ENCODE peak calls at places on chromosome 15, in five cellular contexts. One of them, this sample, is unnamed.

GRCh38 chr15:39084683-39085530 is 496.0 kb upstream of the THBS1 start:
- DNase-seq in fibroblast of pulmonary artery: peak
- DNase-seq in A549: no peak
- DNase-seq in HT1080: no peak
- DNase-seq in AG09309: peak
- DNase-seq in this sample: no peak

GRCh38 chr15:101023501-101024110 is 104.4 kb downstream of the LRRK1 start:
- DNase-seq in fibroblast of pulmonary artery: no peak
- DNase-seq in A549: no peak
- DNase-seq in HT1080: no peak
- DNase-seq in AG09309: no peak
- DNase-seq in this sample: no peak

GRCh38 chr15:44490628-44491027 is 46.3 kb upstream of the EIF3J start:
- DNase-seq in fibroblast of pulmonary artery: no peak
- DNase-seq in A549: no peak
- DNase-seq in HT1080: peak
- DNase-seq in AG09309: no peak
- DNase-seq in this sample: no peak

GRCh38 chr15:69593981-69594966 is 141.7 kb downstream of the RPLP1 start:
- DNase-seq in fibroblast of pulmonary artery: peak
- DNase-seq in A549: peak
- DNase-seq in HT1080: peak
- DNase-seq in AG09309: no peak
- DNase-seq in this sample: no peak

GRCh38 chr15:47485419-47485818 is 231.9 kb upstream of the SEMA6D start:
- DNase-seq in fibroblast of pulmonary artery: no peak
- DNase-seq in A549: no peak
- DNase-seq in HT1080: no peak
- DNase-seq in AG09309: no peak
- DNase-seq in this sample: no peak

GRCh38 chr15:76418352-76419140 is 82.0 kb downstream of the ISL2 start:
- DNase-seq in fibroblast of pulmonary artery: no peak
- DNase-seq in A549: no peak
- DNase-seq in HT1080: no peak
- DNase-seq in AG09309: no peak
- DNase-seq in this sample: no peak

GRCh38 chr15:34951993-34952392 is 17.5 kb downstream of the AQR start:
- DNase-seq in fibroblast of pulmonary artery: peak
- DNase-seq in A549: no peak
- DNase-seq in HT1080: no peak
- DNase-seq in AG09309: peak
- DNase-seq in this sample: no peak

GRCh38 chr15:101530224-101530958 is 40.9 kb upstream of the PCSK6 start:
- DNase-seq in fibroblast of pulmonary artery: no peak
- DNase-seq in A549: no peak
- DNase-seq in HT1080: peak
- DNase-seq in AG09309: no peak
- DNase-seq in this sample: no peak

GRCh38 chr15:59541750-59542149 is 69.8 kb upstream of the GCNT3 start:
- DNase-seq in fibroblast of pulmonary artery: no peak
- DNase-seq in A549: no peak
- DNase-seq in HT1080: no peak
- DNase-seq in AG09309: no peak
- DNase-seq in this sample: no peak

GRCh38 chr15:99454941-99455795 is 110.6 kb upstream of the MEF2A start:
- DNase-seq in fibroblast of pulmonary artery: peak
- DNase-seq in A549: no peak
- DNase-seq in HT1080: peak
- DNase-seq in AG09309: peak
- DNase-seq in this sample: peak

GRCh38 chr15:62071711-62072308 is 5.0 kb downstream of the C2CD4A start:
- DNase-seq in fibroblast of pulmonary artery: peak
- DNase-seq in A549: peak
- DNase-seq in HT1080: no peak
- DNase-seq in AG09309: no peak
- DNase-seq in this sample: no peak

GRCh38 chr15:25169318-25169717 is 214.5 kb downstream of the SNRPN start:
- DNase-seq in fibroblast of pulmonary artery: no peak
- DNase-seq in A549: no peak
- DNase-seq in HT1080: no peak
- DNase-seq in AG09309: no peak
- DNase-seq in this sample: no peak

GRCh38 chr15:79136434-79137046 is 46.0 kb upstream of the RASGRF1 start:
- DNase-seq in fibroblast of pulmonary artery: no peak
- DNase-seq in A549: no peak
- DNase-seq in HT1080: no peak
- DNase-seq in AG09309: no peak
- DNase-seq in this sample: no peak

GRCh38 chr15:38707802-38708671 is 143.4 kb upstream of the RASGRP1 start:
- DNase-seq in fibroblast of pulmonary artery: peak
- DNase-seq in A549: peak
- DNase-seq in HT1080: peak
- DNase-seq in AG09309: no peak
- DNase-seq in this sample: peak

GRCh38 chr15:39287322-39288195 is 293.3 kb upstream of the THBS1 start:
- DNase-seq in fibroblast of pulmonary artery: peak
- DNase-seq in A549: no peak
- DNase-seq in HT1080: peak
- DNase-seq in AG09309: no peak
- DNase-seq in this sample: no peak

GRCh38 chr15:96345560-96346389 is 15.3 kb downstream of the NR2F2 start:
- DNase-seq in fibroblast of pulmonary artery: peak
- DNase-seq in A549: peak
- DNase-seq in HT1080: no peak
- DNase-seq in AG09309: no peak
- DNase-seq in this sample: no peak

GRCh38 chr15:27328616-27329015 is 357.6 kb downstream of the GABRG3 start:
- DNase-seq in fibroblast of pulmonary artery: no peak
- DNase-seq in A549: no peak
- DNase-seq in HT1080: no peak
- DNase-seq in AG09309: no peak
- DNase-seq in this sample: no peak

GRCh38 chr15:83556754-83557153 is 97.2 kb upstream of the ADAMTSL3 start:
- DNase-seq in fibroblast of pulmonary artery: no peak
- DNase-seq in A549: no peak
- DNase-seq in HT1080: no peak
- DNase-seq in AG09309: no peak
- DNase-seq in this sample: no peak

GRCh38 chr15:72732554-72732953 is 46.5 kb downstream of the BBS4 start:
- DNase-seq in fibroblast of pulmonary artery: no peak
- DNase-seq in A549: no peak
- DNase-seq in HT1080: no peak
- DNase-seq in AG09309: no peak
- DNase-seq in this sample: no peak

GRCh38 chr15:68576253-68577236 is 2.2 kb upstream of the CORO2B start:
- DNase-seq in fibroblast of pulmonary artery: no peak
- DNase-seq in A549: no peak
- DNase-seq in HT1080: no peak
- DNase-seq in AG09309: no peak
- DNase-seq in this sample: no peak

GRCh38 chr15:52103217-52104207 is 9.1 kb downstream of the BCL2L10 start:
- DNase-seq in fibroblast of pulmonary artery: peak
- DNase-seq in A549: peak
- DNase-seq in HT1080: peak
- DNase-seq in AG09309: peak
- DNase-seq in this sample: peak

GRCh38 chr15:36426696-36427095 is 152.7 kb upstream of the CDIN1 start:
- DNase-seq in fibroblast of pulmonary artery: no peak
- DNase-seq in A549: no peak
- DNase-seq in HT1080: no peak
- DNase-seq in AG09309: no peak
- DNase-seq in this sample: no peak

GRCh38 chr15:68052431-68052830 is 1.7 kb upstream of the PIAS1 start:
- DNase-seq in fibroblast of pulmonary artery: no peak
- DNase-seq in A549: no peak
- DNase-seq in HT1080: no peak
- DNase-seq in AG09309: no peak
- DNase-seq in this sample: no peak

GRCh38 chr15:51183076-51183475 is 88.4 kb upstream of the TNFAIP8L3 start:
- DNase-seq in fibroblast of pulmonary artery: no peak
- DNase-seq in A549: no peak
- DNase-seq in HT1080: no peak
- DNase-seq in AG09309: no peak
- DNase-seq in this sample: no peak

GRCh38 chr15:63037996-63038720 is 4.4 kb upstream of the TPM1 start:
- DNase-seq in fibroblast of pulmonary artery: no peak
- DNase-seq in A549: no peak
- DNase-seq in HT1080: no peak
- DNase-seq in AG09309: no peak
- DNase-seq in this sample: no peak

GRCh38 chr15:29873942-29874341 is 51.7 kb upstream of the TJP1 start:
- DNase-seq in fibroblast of pulmonary artery: no peak
- DNase-seq in A549: no peak
- DNase-seq in HT1080: no peak
- DNase-seq in AG09309: no peak
- DNase-seq in this sample: no peak

GRCh38 chr15:92394327-92395175 is 870 bp downstream of the ST8SIA2 start:
- DNase-seq in fibroblast of pulmonary artery: no peak
- DNase-seq in A549: no peak
- DNase-seq in HT1080: no peak
- DNase-seq in AG09309: no peak
- DNase-seq in this sample: no peak

GRCh38 chr15:78389356-78389755 is 48.7 kb upstream of the IREB2 start:
- DNase-seq in fibroblast of pulmonary artery: no peak
- DNase-seq in A549: no peak
- DNase-seq in HT1080: no peak
- DNase-seq in AG09309: peak
- DNase-seq in this sample: no peak

GRCh38 chr15:75620776-75621536 is 4.6 kb downstream of the SNUPN start:
- DNase-seq in fibroblast of pulmonary artery: peak
- DNase-seq in A549: no peak
- DNase-seq in HT1080: peak
- DNase-seq in AG09309: peak
- DNase-seq in this sample: no peak

GRCh38 chr15:71279757-71280141 is 164.5 kb downstream of the THSD4 start:
- DNase-seq in fibroblast of pulmonary artery: peak
- DNase-seq in A549: no peak
- DNase-seq in HT1080: no peak
- DNase-seq in AG09309: no peak
- DNase-seq in this sample: no peak

GRCh38 chr15:34837246-34838016 is 42.1 kb upstream of the ACTC1 start:
- DNase-seq in fibroblast of pulmonary artery: peak
- DNase-seq in A549: peak
- DNase-seq in HT1080: peak
- DNase-seq in AG09309: peak
- DNase-seq in this sample: no peak

GRCh38 chr15:63940956-63941620 is 105.2 kb downstream of the DAPK2 start:
- DNase-seq in fibroblast of pulmonary artery: no peak
- DNase-seq in A549: no peak
- DNase-seq in HT1080: no peak
- DNase-seq in AG09309: no peak
- DNase-seq in this sample: no peak

GRCh38 chr15:100762289-100762688 is 117.3 kb upstream of the ALDH1A3 start:
- DNase-seq in fibroblast of pulmonary artery: no peak
- DNase-seq in A549: no peak
- DNase-seq in HT1080: no peak
- DNase-seq in AG09309: no peak
- DNase-seq in this sample: no peak

GRCh38 chr15:83199288-83199687 is 8.3 kb downstream of the HDGFL3 start:
- DNase-seq in fibroblast of pulmonary artery: no peak
- DNase-seq in A549: no peak
- DNase-seq in HT1080: no peak
- DNase-seq in AG09309: no peak
- DNase-seq in this sample: no peak

GRCh38 chr15:73983211-73983727 is 8.8 kb downstream of the STOML1 start:
- DNase-seq in fibroblast of pulmonary artery: peak
- DNase-seq in A549: no peak
- DNase-seq in HT1080: peak
- DNase-seq in AG09309: no peak
- DNase-seq in this sample: peak

GRCh38 chr15:25670025-25670554 is 193.0 kb downstream of the ATP10A start:
- DNase-seq in fibroblast of pulmonary artery: peak
- DNase-seq in A549: no peak
- DNase-seq in HT1080: peak
- DNase-seq in AG09309: no peak
- DNase-seq in this sample: no peak

This sample was measured in HCT116.